ENCODE peak calls at places on chromosomes 6 and 20, in six cellular contexts. G is mesenchymal stem cell, F is neuronal stem cell, V is H1, A is IMR-90, K is trophoblast cell. Q is an unnamed sample.

GRCh38 chr6:837380-837779 is 144.4 kb upstream of the EXOC2 start:
- DNase-seq in A (no peak), V (no peak), G (no peak), F (no peak), K (no peak), Q (no peak)

GRCh38 chr20:41136336-41136694 is 1.0 kb upstream of the PLCG1 start:
- DNase-seq in K (no peak), A (no peak), F (no peak), V (no peak), G (no peak), Q (no peak)

GRCh38 chr6:36754582-36755434 is 57.2 kb downstream of the RAB44 start:
- DNase-seq in F (no peak), V (no peak), G (no peak), A (no peak), K (no peak), Q (no peak)

GRCh38 chr6:84872996-84873395 is 108.6 kb upstream of the TBX18 start:
- DNase-seq in G (no peak), V (no peak), K (no peak), A (no peak), F (no peak), Q (no peak)

GRCh38 chr6:21587925-21588811 is 5.4 kb upstream of the SOX4 start:
- DNase-seq in G (peak), F (peak), A (peak), K (no peak), V (peak), Q (peak)

GRCh38 chr20:1274485-1275313 is 8.6 kb downstream of the SNPH start:
- DNase-seq in A (no peak), F (no peak), K (no peak), G (no peak), V (no peak), Q (no peak)

GRCh38 chr6:116764961-116765841 is at the start of gene FAM162B:
- DNase-seq in G (peak), V (peak), K (peak), F (peak), A (peak), Q (peak)

GRCh38 chr20:46814366-46815232 is 80.0 kb upstream of the EYA2 start:
- DNase-seq in K (peak), V (no peak), G (peak), A (peak), F (peak), Q (peak)

GRCh38 chr20:47256665-47257236 is 99.7 kb downstream of the ZMYND8 start:
- DNase-seq in K (no peak), G (peak), F (no peak), V (no peak), A (peak), Q (no peak)

GRCh38 chr6:34177181-34177591 is 31.3 kb upstream of the GRM4 start:
- DNase-seq in V (no peak), G (no peak), K (no peak), F (no peak), A (no peak), Q (no peak)

GRCh38 chr20:31881945-31882344 is 11.5 kb downstream of the TTLL9 start:
- DNase-seq in G (no peak), F (no peak), A (no peak), K (no peak), V (no peak), Q (no peak)

GRCh38 chr6:6998194-6998569 is 109.6 kb upstream of the RREB1 start:
- DNase-seq in F (no peak), A (no peak), K (no peak), G (peak), V (no peak), Q (no peak)

GRCh38 chr6:67131827-67132226 is 1424.8 kb upstream of the EYS start:
- DNase-seq in K (no peak), G (no peak), V (no peak), F (no peak), A (no peak), Q (no peak)

GRCh38 chr20:50862546-50862945 is 67.7 kb downstream of the BCAS4 start:
- DNase-seq in V (no peak), G (no peak), F (no peak), A (no peak), K (no peak), Q (no peak)

GRCh38 chr6:55011034-55011433 is 163.3 kb upstream of the HCRTR2 start:
- DNase-seq in A (no peak), F (no peak), V (no peak), K (no peak), G (no peak), Q (no peak)

GRCh38 chr6:31299947-31300346 is 28.1 kb upstream of the HLA-C start:
- DNase-seq in G (no peak), K (no peak), V (no peak), F (no peak), A (no peak), Q (no peak)

GRCh38 chr6:3813150-3813780 is 35.9 kb upstream of the FAM50B start:
- DNase-seq in A (peak), V (no peak), K (no peak), G (peak), F (no peak), Q (no peak)

GRCh38 chr20:41058007-41058673 is 29.5 kb downstream of the TOP1 start:
- DNase-seq in K (no peak), G (peak), A (peak), F (no peak), V (no peak), Q (no peak)

GRCh38 chr20:49989234-49990065 is 6.7 kb downstream of the SNAI1 start:
- DNase-seq in K (peak), A (peak), F (no peak), V (peak), G (peak), Q (no peak)

GRCh38 chr20:38217791-38218565 is 42.6 kb downstream of the KIAA1755 start:
- DNase-seq in V (no peak), A (peak), K (peak), G (peak), F (no peak), Q (no peak)

GRCh38 chr6:32944265-32944664 is 3.4 kb upstream of the HLA-DMB start:
- DNase-seq in F (no peak), K (no peak), V (no peak), G (no peak), A (no peak), Q (no peak)

GRCh38 chr6:50030777-50031562 is 9.2 kb upstream of the DEFB110 start:
- DNase-seq in G (peak), V (peak), K (peak), A (peak), F (peak), Q (peak)

GRCh38 chr6:15313367-15313766 is 67.5 kb downstream of the JARID2 start:
- DNase-seq in F (no peak), G (no peak), V (peak), K (no peak), A (no peak), Q (no peak)

GRCh38 chr6:50071921-50072320 is 22.2 kb upstream of the DEFB112 start:
- DNase-seq in G (no peak), A (no peak), V (no peak), F (no peak), K (no peak), Q (no peak)

GRCh38 chr6:99745651-99746050 is 139.0 kb downstream of the PRDM13 start:
- DNase-seq in A (no peak), V (no peak), G (no peak), K (no peak), F (no peak), Q (no peak)

GRCh38 chr6:121794630-121795029 is 359.2 kb downstream of the GJA1 start:
- DNase-seq in F (no peak), K (no peak), G (peak), V (no peak), A (peak), Q (no peak)

GRCh38 chr20:44785768-44786167 is 24.6 kb downstream of the RIMS4 start:
- DNase-seq in G (no peak), A (no peak), K (no peak), F (no peak), V (peak), Q (peak)

GRCh38 chr6:30044630-30045029 is 16.4 kb upstream of the POLR1H start:
- DNase-seq in F (no peak), K (no peak), V (no peak), A (peak), G (peak), Q (no peak)

GRCh38 chr6:19812512-19813119 is 24.6 kb upstream of the ID4 start:
- DNase-seq in A (peak), K (peak), V (no peak), F (no peak), G (peak), Q (no peak)

GRCh38 chr6:161048636-161049035 is 57.1 kb downstream of the MAP3K4 start:
- DNase-seq in F (no peak), G (no peak), K (no peak), V (no peak), A (peak), Q (no peak)

GRCh38 chr6:17397764-17398194 is 4.4 kb downstream of the CAP2 start:
- DNase-seq in G (peak), V (no peak), K (peak), F (no peak), A (no peak), Q (no peak)

GRCh38 chr6:48474764-48475674 is 364.0 kb upstream of the PTCHD4 start:
- DNase-seq in K (peak), V (no peak), F (no peak), G (no peak), A (no peak), Q (no peak)

GRCh38 chr6:57267586-57268293 is 45.6 kb upstream of the RAB23 start:
- DNase-seq in G (peak), V (peak), A (peak), K (peak), F (no peak), Q (no peak)

GRCh38 chr20:10671850-10672578 is 1.8 kb downstream of the JAG1 start:
- DNase-seq in G (peak), K (no peak), F (no peak), A (peak), V (peak), Q (peak)

GRCh38 chr6:4640139-4640538 is 136.1 kb upstream of the CDYL start:
- DNase-seq in G (peak), A (peak), V (no peak), K (peak), F (no peak), Q (no peak)

GRCh38 chr20:42639140-42639539 is 550.6 kb downstream of the PTPRT start:
- DNase-seq in A (no peak), V (no peak), G (no peak), K (no peak), F (no peak), Q (peak)

GRCh38 chr6:144339859-144340452 is 54.8 kb downstream of the UTRN start:
- DNase-seq in A (no peak), V (no peak), G (no peak), F (no peak), K (no peak), Q (no peak)

GRCh38 chr6:45663181-45664180 is 285.7 kb upstream of the SUPT3H start:
- DNase-seq in F (peak), K (no peak), G (peak), A (no peak), V (peak), Q (peak)

GRCh38 chr6:31617010-31617409 is 2.0 kb downstream of the AIF1 start:
- DNase-seq in G (peak), F (no peak), K (no peak), A (no peak), V (no peak), Q (no peak)

GRCh38 chr6:46756469-46757205 is 9.9 kb downstream of the ANKRD66 start:
- DNase-seq in K (no peak), V (no peak), G (no peak), F (no peak), A (no peak), Q (no peak)
- H3K14ac ChIP-seq in K (no peak), V (no peak), G (no peak), F (no peak), A (no peak), Q (no peak)

GRCh38 chr6:79605968-79606764 is 25.0 kb upstream of the SH3BGRL2 start:
- DNase-seq in A (no peak), K (no peak), G (no peak), V (no peak), F (no peak), Q (peak)

GRCh38 chr6:79607000-79607399 is 24.1 kb upstream of the SH3BGRL2 start:
- DNase-seq in K (no peak), A (peak), F (no peak), V (no peak), G (peak), Q (no peak)

GRCh38 chr6:79605061-79605460 is 26.1 kb upstream of the SH3BGRL2 start:
- DNase-seq in A (peak), V (no peak), G (no peak), F (no peak), K (no peak), Q (no peak)

GRCh38 chr6:79602859-79603258 is 28.3 kb upstream of the SH3BGRL2 start:
- DNase-seq in F (no peak), A (no peak), V (no peak), G (no peak), K (no peak), Q (no peak)

DNA sequence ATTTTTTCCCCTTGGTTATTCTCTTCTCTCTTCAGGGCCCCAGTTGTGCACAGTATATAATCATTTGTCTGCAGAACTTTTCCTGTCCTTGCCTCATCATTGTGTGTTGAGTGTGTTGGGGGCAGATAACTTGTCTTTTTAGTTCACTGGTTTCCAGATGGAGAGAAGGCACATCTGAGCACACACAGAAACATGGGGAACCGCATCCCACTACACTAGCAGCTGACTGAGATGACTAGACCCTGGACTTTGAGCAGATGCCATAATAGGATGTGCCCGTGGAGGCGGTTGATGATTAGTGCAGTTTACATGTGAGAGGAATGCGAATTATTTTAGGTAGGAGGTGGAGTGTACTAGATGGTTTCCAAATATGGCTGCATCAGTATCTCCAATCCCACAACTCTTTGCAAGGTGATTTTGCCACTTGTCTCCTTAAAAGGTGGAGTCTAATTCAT is 26.5 kb upstream of the SH3BGRL2 start:
- DNase-seq in K (no peak), G (no peak), A (peak), V (no peak), F (no peak), Q (no peak)
- H4K91ac ChIP-seq in K (no peak), G (no peak), A (peak), V (no peak), F (no peak), Q (no peak)

GRCh38 chr6:130968486-130968885 is 94.6 kb downstream of the EPB41L2 start:
- DNase-seq in V (no peak), G (no peak), A (peak), K (no peak), F (no peak), Q (no peak)

GRCh38 chr6:130966581-130966980 is 96.5 kb downstream of the EPB41L2 start:
- DNase-seq in F (no peak), K (no peak), V (no peak), G (no peak), A (no peak), Q (no peak)

GRCh38 chr6:130965657-130966056 is 97.4 kb downstream of the EPB41L2 start:
- DNase-seq in A (peak), V (no peak), K (no peak), G (no peak), F (no peak), Q (no peak)

GRCh38 chr6:130969807-130970491 is 93.1 kb downstream of the EPB41L2 start:
- DNase-seq in K (no peak), F (no peak), G (peak), A (peak), V (no peak), Q (no peak)

GRCh38 chr6:130967502-130968469 is 95.3 kb downstream of the EPB41L2 start:
- DNase-seq in A (peak), G (no peak), V (no peak), F (no peak), K (no peak), Q (no peak)
- H3K14ac ChIP-seq in A (peak), G (no peak), V (no peak), F (no peak), K (no peak), Q (no peak)

DNA sequence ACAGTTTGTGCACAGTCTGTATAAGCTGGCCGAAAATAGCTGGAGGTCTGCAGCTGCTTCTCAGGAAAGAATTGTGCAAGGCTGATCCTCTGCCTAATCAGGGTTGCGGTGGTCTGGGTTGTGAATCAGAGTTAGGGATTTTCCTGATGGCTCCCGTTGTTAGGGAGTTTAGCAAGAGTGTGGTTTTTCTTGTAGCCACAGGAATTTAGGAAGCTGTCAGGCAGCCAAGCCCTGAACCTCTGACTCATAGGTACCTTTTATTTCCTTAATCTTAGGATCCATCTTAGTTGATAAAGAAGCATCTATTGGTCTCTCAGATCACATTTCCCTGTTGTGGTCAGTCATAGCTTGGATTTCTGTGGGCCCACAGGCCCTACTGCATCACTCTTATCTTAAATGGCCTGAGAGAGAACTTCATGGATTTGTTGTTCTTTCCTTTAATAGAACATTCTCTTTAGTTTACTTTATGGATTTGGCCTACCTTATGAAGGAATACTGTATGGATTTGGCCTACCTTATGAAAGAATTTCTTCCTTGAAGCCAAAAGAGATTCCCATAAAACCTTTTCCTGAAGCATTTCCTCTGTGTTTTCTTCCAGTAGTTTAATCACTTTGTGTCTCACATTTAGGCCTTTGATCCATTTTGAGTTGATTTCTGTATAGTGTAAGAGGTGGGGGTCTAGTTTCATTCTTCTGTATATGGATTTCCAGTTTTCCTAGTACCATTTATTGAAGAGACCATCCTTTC is 10.3 kb downstream of the KIF25 start:
- DNase-seq in V (peak), G (peak), K (peak), A (peak), F (no peak), Q (no peak)
- H4K91ac ChIP-seq in V (no peak), G (no peak), K (no peak), A (no peak), F (no peak), Q (no peak)

DNA sequence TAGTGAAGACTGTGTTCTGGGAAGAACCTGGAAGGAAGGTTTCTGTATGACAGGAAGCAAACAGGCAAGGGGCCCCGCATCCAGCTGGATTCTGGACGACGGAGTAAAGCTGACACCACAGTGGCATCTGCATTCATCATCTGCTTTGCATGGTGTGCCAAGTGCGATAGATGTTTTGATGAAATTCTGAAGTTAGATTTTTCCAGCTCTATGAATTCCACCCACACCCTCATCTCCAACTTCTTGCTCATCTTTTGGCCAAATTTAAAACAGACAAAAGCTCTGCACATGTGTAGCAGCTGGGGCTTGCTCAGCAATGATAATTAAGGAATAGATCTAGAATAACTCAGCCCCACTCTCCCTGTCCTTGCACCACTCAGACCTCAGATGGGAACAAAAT is 86.0 kb downstream of the BCAS1 start:
- DNase-seq in G (no peak), V (no peak), A (no peak), F (no peak), K (no peak), Q (no peak)
- H3K14ac ChIP-seq in G (no peak), V (no peak), A (no peak), F (no peak), K (no peak), Q (no peak)

GRCh38 chr20:64027981-64028685 is 7.8 kb upstream of the C20orf204 start:
- DNase-seq in V (no peak), K (no peak), A (no peak), G (no peak), F (no peak), Q (no peak)
- H4K91ac ChIP-seq in V (no peak), K (peak), A (no peak), G (no peak), F (no peak), Q (no peak)

GRCh38 chr6:156977527-156978291 is 200.5 kb downstream of the ARID1B start:
- DNase-seq in F (no peak), V (no peak), G (no peak), A (peak), K (no peak), Q (no peak)

GRCh38 chr6:156982168-156982567 is 205.0 kb downstream of the ARID1B start:
- DNase-seq in A (no peak), V (no peak), K (no peak), F (no peak), G (no peak), Q (no peak)

GRCh38 chr6:156980948-156981347 is 203.8 kb downstream of the ARID1B start:
- DNase-seq in G (no peak), F (no peak), A (no peak), K (no peak), V (no peak), Q (no peak)

GRCh38 chr6:156978948-156979347 is 201.8 kb downstream of the ARID1B start:
- DNase-seq in F (no peak), K (no peak), A (no peak), G (no peak), V (no peak), Q (no peak)

DNA sequence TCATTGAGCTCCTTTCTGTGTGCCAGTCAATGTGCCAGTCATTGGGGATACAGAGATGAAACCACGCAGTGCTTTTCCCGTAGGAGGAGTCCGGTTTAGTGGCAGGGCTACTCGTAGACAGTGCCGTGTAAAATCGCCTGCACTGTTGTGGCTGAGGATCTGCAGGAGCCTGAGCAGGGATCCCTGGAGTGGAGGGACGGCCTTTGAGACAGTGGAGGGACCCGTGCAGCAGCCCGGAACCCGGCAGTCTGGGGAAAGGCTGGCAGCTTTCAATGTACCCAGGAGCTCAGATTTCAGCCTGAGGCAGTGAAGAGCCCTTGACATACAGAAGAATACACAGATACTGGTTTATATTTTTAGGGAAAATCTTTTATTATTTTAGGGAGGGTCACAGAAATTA is 203.3 kb downstream of the ARID1B start:
- DNase-seq in K (no peak), A (no peak), V (no peak), F (no peak), G (no peak), Q (peak)
- H3K14ac ChIP-seq in K (no peak), A (no peak), V (no peak), F (no peak), G (no peak), Q (no peak)

Q was measured in H9.